ENCODE peak calls at places on chromosomes 12 and 14, in ten cellular contexts. I, R, M, Y, G, T, U, D, J and Q are unnamed samples.

GRCh38 chr14:56608682-56609081 is 29.1 kb downstream of the TMEM260 start:
- DNase-seq in R (no peak), J (no peak), Y (no peak), D (no peak), I (no peak), M (no peak), T (no peak), G (peak; percentile 43), U (no peak), Q (no peak)

GRCh38 chr12:32801269-32802019 is 45.7 kb upstream of the YARS2 start:
- DNase-seq in R (no peak), Y (no peak), D (no peak), T (no peak), J (no peak), I (no peak), U (no peak), M (no peak), G (no peak), Q (no peak)

GRCh38 chr14:99527026-99527425 is 45.8 kb downstream of the CCNK start:
- DNase-seq in Y (no peak), G (no peak), I (no peak), D (no peak), J (no peak), U (no peak), T (no peak), R (no peak), M (no peak), Q (no peak)

GRCh38 chr12:127928615-127929014 is 338.4 kb upstream of the TMEM132C start:
- DNase-seq in U (peak; percentile 67), G (peak; percentile 77), Y (no peak), J (no peak), I (no peak), R (no peak), D (no peak), T (no peak), M (no peak), Q (no peak)

GRCh38 chr14:51424569-51425251 is 184.7 kb downstream of the TMX1 start:
- DNase-seq in R (no peak), I (no peak), J (no peak), G (peak; percentile 72), U (no peak), D (no peak), M (peak; percentile 86), Y (no peak), T (no peak), Q (no peak)

GRCh38 chr14:48970995-48971394 is 615.2 kb downstream of the RPS29 start:
- DNase-seq in M (peak; percentile 3), U (peak; percentile 11), J (no peak), D (no peak), G (no peak), T (no peak), R (no peak), I (no peak), Y (no peak), Q (no peak)

GRCh38 chr14:69268763-69269162 is 8.8 kb downstream of the GALNT16 start:
- DNase-seq in J (no peak), T (peak; percentile 46), M (peak; percentile 34), I (no peak), U (peak; percentile 50), D (no peak), Y (no peak), R (no peak), G (peak; percentile 54), Q (no peak)

GRCh38 chr12:53997324-53998173 is 2.4 kb upstream of the HOXC9 start:
- DNase-seq in U (no peak), I (no peak), G (no peak), T (peak; percentile 82), R (no peak), Y (no peak), J (no peak), D (peak; percentile 20), M (no peak), Q (no peak)

GRCh38 chr12:91180577-91180976 is 2.0 kb downstream of the DCN start:
- DNase-seq in I (no peak), G (peak; percentile 88), J (no peak), M (peak; percentile 85), Y (no peak), R (no peak), U (no peak), T (no peak), D (peak; percentile 42), Q (no peak)

GRCh38 chr14:67416810-67417209 is 4.8 kb upstream of the PLEK2 start:
- DNase-seq in G (no peak), R (no peak), I (no peak), M (no peak), D (no peak), J (no peak), Y (no peak), U (no peak), T (no peak), Q (no peak)

GRCh38 chr12:117155278-117156060 is 34.8 kb downstream of the FBXO21 start:
- DNase-seq in G (peak; percentile 37), I (peak; percentile 90), M (peak; percentile 22), Y (peak; percentile 100), J (peak; percentile 100), U (peak; percentile 70), T (peak; percentile 83), D (no peak), R (peak; percentile 78), Q (peak; percentile 98)

GRCh38 chr14:68359862-68360552 is 432.9 kb downstream of the ZFP36L1 start:
- DNase-seq in Y (no peak), T (peak; percentile 70), U (no peak), J (no peak), G (peak; percentile 48), I (no peak), M (peak; percentile 41), D (no peak), R (peak; percentile 32), Q (no peak)